ENCODE peak calls at places on chromosomes 11 and 22, in eight cellular contexts. O is GM06990, B is IMR-90, Q is GM12891, S is NCI-H1105 treated with DMSO at 0.1 percent for 48 hours, K is T follicular helper cell, X is posterior vena cava, I is AG08395. Z is an unnamed sample.

GRCh38 chr11:116376054-116376453 is 396.7 kb downstream of the BUD13 start:
- DNase-seq in O (no peak), B (no peak), Q (no peak), S (peak; percentile 65), K (no peak), X (no peak), I (no peak), Z (no peak)

GRCh38 chr11:69012092-69013008 is 696 bp downstream of the MRGPRF start:
- DNase-seq in O (no peak), B (peak; percentile 57), Q (no peak), S (no peak), K (no peak), X (peak; percentile 60), I (peak; percentile 38), Z (no peak)

GRCh38 chr11:34905666-34906065 is 10.5 kb downstream of the APIP start:
- DNase-seq in O (no peak), B (no peak), Q (no peak), S (no peak), K (no peak), X (no peak), I (no peak), Z (no peak)

GRCh38 chr22:42801537-42802165 is 55.4 kb downstream of the ARFGAP3 start:
- DNase-seq in O (no peak), B (no peak), Q (no peak), S (no peak), K (no peak), X (peak; percentile 30), I (no peak), Z (no peak)

GRCh38 chr11:34359548-34359891 is 1.7 kb upstream of the ABTB2 start:
- DNase-seq in O (no peak), B (no peak), Q (no peak), S (no peak), K (no peak), X (no peak), I (no peak), Z (no peak)

GRCh38 chr22:38144025-38144405 is 33.5 kb upstream of the BAIAP2L2 start:
- DNase-seq in O (no peak), B (no peak), Q (no peak), S (no peak), K (no peak), X (no peak), I (no peak), Z (no peak)

GRCh38 chr11:114317738-114318137 is 21.5 kb downstream of the NNMT start:
- DNase-seq in O (no peak), B (peak; percentile 67), Q (no peak), S (no peak), K (no peak), X (peak; percentile 85), I (peak; percentile 43), Z (no peak)

GRCh38 chr11:45607995-45608394 is 57.4 kb downstream of the CHST1 start:
- DNase-seq in O (no peak), B (no peak), Q (no peak), S (no peak), K (no peak), X (peak; percentile 58), I (no peak), Z (no peak)

GRCh38 chr22:36544107-36544620 is 15.2 kb upstream of the EIF3D start:
- DNase-seq in O (no peak), B (peak; percentile 74), Q (no peak), S (no peak), K (no peak), X (no peak), I (peak; percentile 61), Z (peak; percentile 64)

GRCh38 chr22:26835929-26836528 is 178.6 kb downstream of the MIAT start:
- DNase-seq in O (peak; percentile 12), B (peak; percentile 23), Q (peak; percentile 37), S (peak; percentile 34), K (peak; percentile 0), X (no peak), I (peak; percentile 48), Z (peak; percentile 40)

GRCh38 chr22:17422736-17423343 is 53.6 kb downstream of the CECR2 start:
- DNase-seq in O (no peak), B (no peak), Q (no peak), S (no peak), K (no peak), X (no peak), I (no peak), Z (no peak)

GRCh38 chr22:39820266-39820665 is 73.3 kb downstream of the ENTHD1 start:
- DNase-seq in O (no peak), B (peak; percentile 82), Q (no peak), S (no peak), K (no peak), X (no peak), I (peak; percentile 81), Z (peak; percentile 76)

Z was measured in brain microvascular endothelial cell.